ENCODE peak calls at places on chromosomes 1 and 21, in eight cellular contexts. A is GM12892, H is A549, J is tibial nerve, W is HepG2, V is esophagus squamous epithelium, D is esophagus muscularis mucosa, P is ovary. U is an unnamed sample.

GRCh38 chr1:204074274-204075115 is 1.6 kb downstream of the SOX13 start:
- DNase-seq in A (no peak), H (peak; percentile 58), J (no peak), W (peak; percentile 87), V (no peak), D (no peak), P (peak; percentile 84), U (peak; percentile 93)

GRCh38 chr21:34519013-34519412 is 7.0 kb upstream of the KCNE1 start:
- DNase-seq in A (no peak), H (no peak), J (no peak), W (no peak), V (no peak), D (no peak), P (no peak), U (no peak)

GRCh38 chr1:23838401-23838866 is 13.2 kb upstream of the HMGCL start:
- DNase-seq in A (peak; percentile 70), H (peak; percentile 52), J (peak; percentile 35), W (peak; percentile 45), V (peak; percentile 16), D (peak; percentile 91), P (peak; percentile 53), U (peak; percentile 94)

GRCh38 chr1:205930698-205931330 is 12.4 kb downstream of the SLC26A9 start:
- DNase-seq in A (no peak), H (no peak), J (no peak), W (no peak), V (no peak), D (no peak), P (no peak), U (no peak)

GRCh38 chr1:232319106-232319505 is 310.8 kb downstream of the SIPA1L2 start:
- DNase-seq in A (no peak), H (no peak), J (no peak), W (no peak), V (no peak), D (no peak), P (no peak), U (peak; percentile 27)

GRCh38 chr1:172905452-172905851 is 145.3 kb downstream of the TNFSF18 start:
- DNase-seq in A (no peak), H (no peak), J (no peak), W (no peak), V (no peak), D (no peak), P (no peak), U (no peak)

GRCh38 chr1:107450899-107451664 is 310.2 kb downstream of the NTNG1 start:
- DNase-seq in A (no peak), H (no peak), J (no peak), W (no peak), V (no peak), D (no peak), P (no peak), U (no peak)

GRCh38 chr1:163875214-163875926 is 553.6 kb downstream of the NUF2 start:
- DNase-seq in A (no peak), H (no peak), J (no peak), W (no peak), V (no peak), D (no peak), P (peak; percentile 34), U (no peak)

GRCh38 chr1:25993197-25993951 is 4.5 kb downstream of the PAFAH2 start:
- DNase-seq in A (no peak), H (no peak), J (no peak), W (no peak), V (no peak), D (no peak), P (no peak), U (no peak)

DNA sequence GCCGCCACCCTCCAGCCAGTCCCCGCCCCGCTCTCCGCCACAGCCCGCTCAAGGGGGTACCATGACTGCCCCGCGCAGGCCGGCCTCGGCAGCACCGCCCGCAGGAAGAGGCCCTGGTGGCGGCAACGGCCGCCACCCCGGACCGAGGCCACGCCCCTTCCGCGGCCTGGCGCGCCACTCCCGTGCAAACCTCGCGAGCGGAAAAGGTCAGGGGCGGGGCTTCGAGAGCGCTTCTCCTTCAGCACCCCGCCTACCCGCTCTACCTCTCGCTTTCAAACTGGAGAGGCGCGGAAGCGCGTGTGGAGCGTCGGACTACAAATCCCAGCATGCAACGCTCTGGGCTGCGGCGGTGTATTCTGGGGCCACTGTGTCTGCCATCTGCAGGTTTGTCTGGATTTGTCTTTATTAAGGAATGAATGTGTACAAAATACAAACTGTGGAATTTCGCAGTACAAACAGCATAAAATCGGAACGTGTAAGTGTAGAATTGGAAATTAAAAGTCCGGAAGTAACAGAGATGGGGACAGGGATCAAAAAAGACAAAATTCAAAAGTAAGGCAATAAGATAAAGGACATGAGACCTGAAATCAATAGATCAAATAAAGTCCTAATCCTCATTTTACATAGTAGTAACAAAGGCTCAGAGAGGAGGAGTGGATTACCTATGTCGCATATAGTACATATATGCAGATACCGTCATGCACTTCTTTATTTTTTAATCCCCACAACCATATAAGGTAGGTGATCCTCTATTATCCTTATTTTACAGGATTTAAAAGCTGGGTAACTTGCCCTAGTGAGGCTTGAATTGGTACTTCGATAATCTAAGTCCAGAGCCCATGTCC is 464 bp upstream of the ADSS2 start:
- DNase-seq in A (peak; percentile 85), H (peak; percentile 86), J (peak; percentile 98), W (peak; percentile 97), V (peak; percentile 97), D (peak; percentile 100), P (peak; percentile 99), U (peak; percentile 99)
- TF ChIP-seq POLR2A in A (no peak), H (peak; percentile 14), J (no peak), W (peak; percentile 11), V (no peak), D (no peak), P (no peak), U (no peak)

DNA sequence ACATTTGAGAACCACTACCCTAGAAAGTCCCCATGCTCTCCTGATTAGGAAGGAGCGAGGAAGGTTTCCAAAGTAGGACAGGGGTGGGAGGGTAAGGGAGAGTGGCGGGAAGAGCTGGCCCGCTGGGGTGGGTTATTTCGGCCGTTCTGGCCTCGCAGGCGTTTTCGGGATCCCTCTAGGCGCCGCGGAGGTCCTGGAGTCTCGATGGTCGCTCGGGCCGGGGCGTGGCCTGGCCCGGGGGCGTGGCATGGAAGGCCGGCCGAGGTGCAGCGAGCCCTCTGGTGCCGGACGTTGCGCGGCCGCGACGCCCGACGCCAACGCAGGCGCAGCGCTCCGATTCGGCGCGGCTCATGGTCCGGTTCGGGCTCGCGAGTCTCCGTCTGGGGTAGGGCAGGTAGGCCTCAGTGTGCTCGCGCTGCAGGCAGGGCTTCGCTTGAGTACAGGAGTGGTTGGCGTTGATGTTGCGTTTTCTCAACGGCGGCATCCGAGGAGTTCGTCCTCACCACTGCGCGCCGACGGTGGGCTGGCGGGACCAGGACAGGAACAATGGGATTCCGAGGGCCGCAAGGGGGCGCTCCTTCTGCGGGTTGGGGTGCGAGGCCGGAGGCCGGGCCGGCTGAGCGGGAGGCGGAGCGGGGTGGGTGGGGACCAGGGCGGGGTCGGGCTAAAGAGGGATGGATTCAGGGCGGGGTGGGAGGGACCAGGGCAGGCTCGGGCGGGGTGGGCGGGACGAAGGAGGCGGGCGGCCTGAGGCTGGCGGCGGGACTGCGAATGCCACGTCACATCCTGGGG is at the start of gene PGBD2:
- DNase-seq in A (peak; percentile 81), H (peak; percentile 79), J (peak; percentile 89), W (peak; percentile 81), V (peak; percentile 94), D (peak; percentile 97), P (peak; percentile 95), U (peak; percentile 99)
- TF ChIP-seq POLR2A in A (peak; percentile 94), H (peak; percentile 98), J (peak; percentile 48), W (peak; percentile 97), V (no peak), D (peak; percentile 38), P (peak; percentile 93), U (peak; percentile 77)

DNA sequence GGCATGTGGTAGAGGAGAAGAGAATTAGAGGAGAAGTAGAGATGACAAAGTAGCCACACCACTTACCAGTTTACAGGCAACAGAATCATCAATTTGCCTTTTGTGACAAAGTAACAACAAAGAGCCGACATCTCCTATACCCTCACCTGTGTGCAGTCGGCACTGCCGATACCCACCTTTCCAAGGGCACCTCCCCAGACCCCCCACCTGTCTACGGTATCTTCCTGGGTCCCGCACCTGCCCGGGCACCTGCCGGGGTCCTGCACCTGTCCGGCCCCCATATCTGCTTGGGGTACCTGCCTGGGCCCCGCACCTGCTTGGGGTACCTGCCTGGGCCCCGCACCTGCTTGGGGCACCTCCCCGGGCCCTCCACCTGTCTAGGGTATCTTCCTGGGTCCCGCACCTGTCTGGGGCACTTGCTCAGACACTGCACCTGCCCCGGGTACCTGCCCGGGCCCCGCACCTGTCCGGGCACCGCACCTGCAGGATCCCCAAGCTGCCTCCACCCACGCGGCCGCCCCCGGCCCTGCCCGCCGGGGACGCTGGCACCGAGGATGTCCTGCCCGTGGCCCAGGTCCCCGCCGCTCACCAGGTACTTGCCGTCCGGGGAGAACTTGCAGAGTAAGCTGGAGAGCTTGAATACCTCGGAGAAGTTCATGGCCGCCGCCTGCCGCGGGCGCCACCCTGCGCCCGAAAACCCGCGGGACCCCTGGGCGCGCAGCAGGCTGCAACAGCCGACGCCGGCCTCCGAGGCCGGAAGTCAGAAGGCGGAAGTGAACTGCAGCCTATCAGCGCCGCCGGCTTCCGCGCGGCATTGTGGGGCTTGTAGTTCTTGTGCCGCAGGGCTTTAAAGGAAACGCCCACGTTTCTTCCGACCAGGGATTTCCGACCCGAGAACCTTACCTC is at the start of gene WRAP73:
- DNase-seq in A (peak; percentile 95), H (peak; percentile 80), J (peak; percentile 79), W (peak; percentile 87), V (peak; percentile 50), D (peak; percentile 97), P (peak; percentile 88), U (peak; percentile 97)
- TF ChIP-seq POLR2A in A (peak; percentile 81), H (peak; percentile 69), J (peak; percentile 49), W (peak; percentile 65), V (no peak), D (no peak), P (no peak), U (peak; percentile 90)

GRCh38 chr1:202106340-202107284 is 16.1 kb upstream of the GPR37L1 start:
- DNase-seq in A (no peak), H (peak; percentile 58), J (no peak), W (no peak), V (no peak), D (no peak), P (no peak), U (peak; percentile 93)
- TF ChIP-seq POLR2A in A (no peak), H (no peak), J (no peak), W (no peak), V (no peak), D (no peak), P (no peak), U (no peak)

GRCh38 chr1:52551476-52552235 is 1.2 kb downstream of the TUT4 start:
- DNase-seq in A (no peak), H (no peak), J (no peak), W (peak; percentile 31), V (no peak), D (no peak), P (no peak), U (peak; percentile 22)

GRCh38 chr1:52550447-52550846 is 2.4 kb downstream of the TUT4 start:
- DNase-seq in A (no peak), H (no peak), J (no peak), W (peak; percentile 83), V (no peak), D (no peak), P (no peak), U (no peak)

GRCh38 chr1:52552505-52553371 is at the start of gene TUT4:
- DNase-seq in A (peak; percentile 34), H (peak; percentile 24), J (peak; percentile 56), W (peak; percentile 79), V (peak; percentile 39), D (peak; percentile 94), P (peak; percentile 84), U (peak; percentile 95)

GRCh38 chr1:52553372-52554266 is 727 bp upstream of the TUT4 start:
- DNase-seq in A (peak; percentile 66), H (peak; percentile 48), J (peak; percentile 75), W (peak; percentile 74), V (peak; percentile 39), D (peak; percentile 93), P (peak; percentile 85), U (peak; percentile 87)

DNA sequence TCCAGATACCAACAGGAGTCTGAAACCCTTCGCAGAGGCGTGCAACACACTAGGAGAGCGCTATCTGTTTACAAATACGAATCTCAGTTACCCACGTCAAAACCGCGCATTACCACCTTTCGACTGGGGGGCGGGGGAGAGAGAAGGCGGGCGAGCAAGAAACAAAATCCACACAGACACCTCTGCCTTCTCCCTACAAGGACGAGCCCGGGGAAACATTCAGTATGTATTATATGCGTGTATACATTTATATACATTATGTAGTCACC is 722 bp downstream of the TUT4 start:
- DNase-seq in A (peak; percentile 26), H (peak; percentile 15), J (peak; percentile 26), W (peak; percentile 60), V (peak; percentile 8), D (no peak), P (peak; percentile 64), U (peak; percentile 49)
- TF ChIP-seq POLR2A in A (no peak), H (no peak), J (no peak), W (no peak), V (no peak), D (no peak), P (no peak), U (no peak)